ENCODE peak calls at places on chromosomes 13 and 19, in six cellular contexts. D, Q, H, I, G and F are unnamed samples.

GRCh38 chr19:18833141-18833476 is 1.4 kb downstream of the UPF1 start:
- DNase-seq in G (no peak), Q (no peak), H (no peak), D (no peak), I (no peak), F (no peak)

GRCh38 chr13:109712187-109712601 is 74.2 kb downstream of the IRS2 start:
- DNase-seq in H (no peak), D (no peak), G (no peak), Q (no peak), I (no peak), F (no peak)

GRCh38 chr13:41188584-41188983 is 5.8 kb downstream of the KBTBD7 start:
- DNase-seq in Q (no peak), I (no peak), D (no peak), G (peak), H (no peak), F (no peak)

GRCh38 chr19:3365447-3366103 is 808 bp upstream of the NFIC start:
- DNase-seq in Q (peak), I (no peak), G (peak), H (no peak), D (no peak), F (no peak)

GRCh38 chr13:28349371-28349770 is 145.6 kb downstream of the FLT1 start:
- DNase-seq in I (no peak), Q (no peak), D (no peak), H (no peak), G (no peak), F (no peak)

GRCh38 chr13:50809133-50810090 is 34.1 kb downstream of the DLEU7 start:
- DNase-seq in D (no peak), G (no peak), I (no peak), H (no peak), Q (no peak), F (no peak)

GRCh38 chr19:42114412-42114811 is 17.8 kb downstream of the POU2F2 start:
- DNase-seq in I (no peak), D (no peak), Q (no peak), G (peak), H (no peak), F (no peak)

GRCh38 chr13:100828226-100828625 is 153.6 kb upstream of the TMTC4 start:
- DNase-seq in G (peak), I (no peak), Q (no peak), H (no peak), D (no peak), F (no peak)

GRCh38 chr19:47001584-47001983 is 18.1 kb upstream of the NPAS1 start:
- DNase-seq in I (no peak), Q (no peak), D (no peak), G (no peak), H (no peak), F (no peak)

GRCh38 chr19:15717781-15718180 is 10.0 kb upstream of the OR10H2 start:
- DNase-seq in Q (no peak), I (no peak), D (no peak), G (no peak), H (no peak), F (no peak)

GRCh38 chr13:30572859-30573275 is 44.9 kb upstream of the USPL1 start:
- DNase-seq in G (peak), D (peak), I (no peak), H (no peak), Q (no peak), F (peak)

GRCh38 chr19:49553451-49554271 is 25.9 kb downstream of the RCN3 start:
- DNase-seq in G (peak), H (peak), I (no peak), D (no peak), Q (no peak), F (no peak)

GRCh38 chr19:29660835-29661234 is 4.4 kb upstream of the PLEKHF1 start:
- DNase-seq in G (no peak), D (no peak), H (no peak), I (no peak), Q (no peak), F (no peak)

GRCh38 chr19:51127755-51128154 is 3.0 kb downstream of the SIGLEC9 start:
- DNase-seq in G (no peak), Q (peak), D (peak), I (no peak), H (no peak), F (no peak)

GRCh38 chr19:15300533-15301194 is 31.7 kb downstream of the BRD4 start:
- DNase-seq in H (no peak), G (peak), D (no peak), I (no peak), Q (no peak), F (no peak)

GRCh38 chr13:100789968-100790367 is 115.4 kb upstream of the TMTC4 start:
- DNase-seq in I (no peak), Q (no peak), D (no peak), H (no peak), G (no peak), F (peak)

GRCh38 chr19:4970558-4971423 is 1.9 kb downstream of the KDM4B start:
- DNase-seq in G (no peak), Q (no peak), I (no peak), H (no peak), D (no peak), F (no peak)

GRCh38 chr19:1805401-1806183 is 6.5 kb downstream of the ATP8B3 start:
- DNase-seq in Q (no peak), D (no peak), H (no peak), G (no peak), I (no peak), F (no peak)

GRCh38 chr13:111924676-111925075 is 142.3 kb upstream of the SOX1 start:
- DNase-seq in Q (no peak), I (no peak), G (no peak), D (no peak), H (no peak), F (no peak)

GRCh38 chr19:35013047-35013819 is 13.1 kb downstream of the GRAMD1A start:
- DNase-seq in I (peak), G (peak), H (no peak), Q (peak), D (peak), F (no peak)

GRCh38 chr19:15790096-15790495 is 2.6 kb downstream of the OR10H5 start:
- DNase-seq in G (no peak), D (no peak), I (no peak), H (no peak), Q (no peak), F (no peak)

GRCh38 chr19:42528354-42529247 is at the start of gene CEACAM1:
- DNase-seq in H (peak), D (peak), I (no peak), Q (peak), G (no peak), F (no peak)